ENCODE peak calls at places on chromosomes 5 and 9, in four cellular contexts. G is heart left ventricle, Y is body of pancreas, X is IMR-90. R is an unnamed sample.

GRCh38 chr9:112193562-112194288 is 18.6 kb upstream of the SUSD1 start:
- DNase-seq in X (no peak), Y (no peak), G (no peak), R (no peak)

GRCh38 chr5:38540348-38540747 is 16.1 kb downstream of the LIFR start:
- DNase-seq in X (no peak), Y (peak), G (peak), R (no peak)

GRCh38 chr5:83927140-83927733 is 206.6 kb upstream of the HAPLN1 start:
- DNase-seq in G (peak), X (peak), Y (peak), R (no peak)

GRCh38 chr5:107067391-107067790 is 603.3 kb downstream of the EFNA5 start:
- DNase-seq in Y (no peak), X (no peak), G (peak), R (no peak)

GRCh38 chr5:92518318-92518913 is 1062.6 kb downstream of the NR2F1-AS1 start:
- DNase-seq in G (no peak), X (peak), Y (peak), R (no peak)

GRCh38 chr5:30413540-30413939 is 779.9 kb upstream of the CDH6 start:
- DNase-seq in Y (no peak), G (no peak), X (no peak), R (no peak)

GRCh38 chr5:110343616-110344015 is 382.9 kb downstream of the TMEM232 start:
- DNase-seq in Y (no peak), X (no peak), G (no peak), R (no peak)

GRCh38 chr5:81269751-81270686 is 31.4 kb upstream of the ZCCHC9 start:
- DNase-seq in X (no peak), G (no peak), Y (no peak), R (no peak)

GRCh38 chr9:21994526-21994995 is at the start of gene CDKN2B-AS1:
- DNase-seq in G (peak), Y (peak), X (peak), R (no peak)
- TF ChIP-seq POLR2A in G (no peak), Y (no peak), X (no peak), R (no peak)

DNA sequence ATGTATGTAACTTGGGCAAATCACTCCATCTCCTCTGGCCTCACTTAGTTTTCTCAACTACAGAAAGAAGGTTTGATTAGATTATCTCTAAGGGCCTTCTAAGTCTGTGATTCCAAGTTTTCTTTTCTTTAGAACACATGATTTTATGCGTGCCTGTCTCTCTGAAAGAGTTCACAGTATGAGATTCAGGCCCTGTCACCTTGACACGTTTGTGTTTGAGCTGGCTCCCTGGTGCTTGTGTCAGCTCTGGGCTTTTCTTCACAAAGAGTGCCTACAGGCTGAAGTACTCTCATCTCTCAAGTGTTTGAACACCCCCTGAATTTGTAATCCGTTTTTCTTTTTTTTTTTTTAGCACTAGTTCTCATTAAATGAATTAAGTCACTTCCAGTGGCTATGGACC is 306.9 kb upstream of the C9orf72 start:
- DNase-seq in X (no peak), Y (no peak), G (no peak), R (no peak)
- H3K4me3 ChIP-seq in X (no peak), Y (no peak), G (no peak), R (no peak)

GRCh38 chr9:122464633-122465567 is 12.8 kb downstream of the OR1J1 start:
- DNase-seq in G (peak), X (peak), Y (peak), R (peak)

GRCh38 chr9:122468735-122469134 is 9.0 kb downstream of the OR1J1 start:
- DNase-seq in X (peak), G (no peak), Y (no peak), R (no peak)

GRCh38 chr9:122463828-122464632 is 13.7 kb downstream of the OR1J1 start:
- DNase-seq in G (no peak), Y (no peak), X (no peak), R (no peak)
- TF ChIP-seq CTCF in G (no peak), Y (no peak), X (no peak), R (no peak)

GRCh38 chr9:6692433-6692832 is 46.9 kb upstream of the GLDC start:
- DNase-seq in X (no peak), Y (no peak), G (no peak), R (no peak)

GRCh38 chr9:6696178-6696577 is 50.6 kb upstream of the GLDC start:
- DNase-seq in Y (no peak), G (no peak), X (no peak), R (no peak)

GRCh38 chr9:6695121-6695814 is 49.7 kb upstream of the GLDC start:
- DNase-seq in G (no peak), X (no peak), Y (no peak), R (no peak)

GRCh38 chr9:6689893-6690634 is 44.5 kb upstream of the GLDC start:
- DNase-seq in X (no peak), Y (no peak), G (no peak), R (no peak)

DNA sequence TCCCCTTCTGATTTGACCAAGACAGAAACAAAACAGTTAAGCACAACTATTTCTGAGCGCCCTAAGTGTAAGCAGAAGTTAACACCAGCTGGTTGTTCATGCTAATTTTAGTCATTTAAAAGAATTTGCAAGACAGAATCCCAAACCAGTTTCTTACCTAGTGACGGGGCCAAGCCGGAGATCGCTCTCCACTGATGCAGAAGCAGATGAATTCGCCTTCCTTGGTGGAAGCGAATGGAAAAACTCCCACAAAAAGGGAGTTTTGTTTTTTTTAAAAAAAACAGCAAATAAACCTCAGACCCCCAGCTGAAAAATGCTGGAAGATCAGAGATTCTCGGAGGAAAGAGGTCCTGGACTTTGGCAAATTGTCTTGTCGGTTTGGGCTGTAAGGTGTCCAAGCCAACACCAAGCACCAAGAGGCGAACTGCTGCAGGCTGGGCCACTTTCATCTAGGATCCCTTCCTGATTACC is 47.4 kb upstream of the GLDC start:
- DNase-seq in G (no peak), Y (no peak), X (no peak), R (no peak)
- TF ChIP-seq POLR2A in G (no peak), Y (no peak), X (no peak), R (no peak)

GRCh38 chr5:141371572-141372475 is 1.8 kb downstream of the PCDHGB3 start:
- DNase-seq in G (no peak), Y (no peak), X (no peak), R (no peak)

GRCh38 chr5:141373673-141374317 is at the start of gene PCDHGA6:
- DNase-seq in X (peak), Y (no peak), G (no peak), R (no peak)

GRCh38 chr5:141374627-141375026 is 936 bp downstream of the PCDHGA6 start:
- DNase-seq in Y (no peak), X (no peak), G (no peak), R (no peak)

GRCh38 chr5:141366016-141366896 is 2.3 kb downstream of the PCDHGA5 start:
- DNase-seq in X (no peak), G (no peak), Y (no peak), R (no peak)

GRCh38 chr5:141369994-141370848 is at the start of gene PCDHGB3:
- DNase-seq in X (peak), Y (no peak), G (no peak), R (no peak)
- H3K4me3 ChIP-seq in X (peak), Y (no peak), G (no peak), R (peak)

DNA sequence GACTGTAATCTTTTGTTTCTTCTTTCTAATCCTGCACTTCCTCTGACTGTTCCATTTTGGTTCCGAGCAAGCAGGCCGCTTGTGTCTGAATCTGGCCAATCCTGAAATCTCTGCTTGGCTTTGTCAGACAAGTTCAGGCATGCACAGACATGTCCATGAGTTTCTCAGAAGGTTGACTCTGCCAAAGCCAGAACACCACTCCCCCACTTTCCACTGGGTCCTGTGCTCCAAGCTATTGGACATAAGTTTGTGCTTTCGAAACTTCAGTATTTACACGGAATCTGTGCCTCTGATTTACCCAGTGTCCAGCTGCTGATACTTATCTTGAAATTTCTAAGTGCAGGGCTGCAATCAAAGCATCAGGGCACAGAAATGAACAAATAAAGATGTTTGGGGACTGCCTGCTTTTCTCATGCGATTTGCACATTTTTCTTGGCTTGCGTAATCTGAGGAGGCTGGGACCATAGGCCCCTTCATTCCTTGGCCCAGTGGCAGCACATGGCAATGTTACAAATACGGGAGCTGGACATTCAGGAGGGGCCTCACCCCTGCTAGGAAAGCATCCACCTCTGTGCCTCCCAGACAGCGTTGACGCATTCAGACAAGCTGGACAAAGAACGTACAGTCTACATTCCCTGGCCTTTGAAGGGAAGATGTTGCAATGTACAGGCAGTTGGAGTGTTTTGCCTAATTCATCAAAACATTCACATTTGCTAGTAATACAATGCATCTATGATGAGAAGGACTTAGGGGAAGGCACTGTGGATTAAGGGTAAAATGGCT is 209.2 kb upstream of the PAPPA start:
- DNase-seq in Y (peak), G (peak), X (peak), R (peak)
- TF ChIP-seq CTCF in Y (no peak), G (no peak), X (no peak), R (no peak)

GRCh38 chr5:154820383-154820782 is 30.0 kb downstream of the FAXDC2 start:
- DNase-seq in Y (no peak), X (no peak), G (no peak), R (no peak)

GRCh38 chr5:154816891-154817492 is 33.4 kb downstream of the FAXDC2 start:
- DNase-seq in G (no peak), X (no peak), Y (no peak), R (no peak)

GRCh38 chr5:154817815-154818214 is 32.6 kb downstream of the FAXDC2 start:
- DNase-seq in G (no peak), Y (no peak), X (no peak), R (no peak)

GRCh38 chr5:154819546-154819945 is 30.9 kb downstream of the FAXDC2 start:
- DNase-seq in G (no peak), Y (no peak), X (no peak), R (no peak)

DNA sequence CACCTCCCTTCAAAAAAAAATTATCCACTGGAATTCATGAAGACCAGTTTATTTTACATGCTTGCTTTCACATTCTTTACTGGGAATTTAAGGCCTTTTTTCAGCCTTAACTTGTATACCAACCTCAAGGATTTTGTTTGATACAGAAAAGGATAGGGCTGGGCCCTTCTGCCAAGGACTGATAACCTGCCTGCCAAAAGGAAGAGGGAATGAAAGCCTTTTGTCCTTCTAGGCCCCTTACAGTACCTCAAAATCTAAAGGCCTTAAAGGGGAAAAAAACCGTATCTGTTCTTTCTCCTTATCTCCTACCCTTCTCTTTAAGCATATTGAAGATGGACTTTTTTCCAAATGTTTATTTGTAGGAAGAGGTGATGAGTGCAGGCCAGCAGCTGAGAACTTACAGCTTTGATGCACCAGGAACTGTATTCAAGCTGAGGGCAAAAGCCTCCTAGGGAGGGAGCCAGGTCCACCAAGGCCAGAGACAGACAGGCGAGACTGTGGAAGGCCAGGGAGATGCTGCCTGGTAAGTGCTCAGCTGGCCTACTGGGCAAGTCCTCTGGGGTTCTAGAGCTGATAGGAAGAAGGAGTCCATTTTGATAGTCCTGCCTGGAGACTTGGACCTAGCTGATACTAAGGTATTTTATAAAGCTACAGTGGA is 31.8 kb downstream of the FAXDC2 start:
- DNase-seq in G (no peak), Y (no peak), X (no peak), R (no peak)
- TF ChIP-seq POLR2A in G (no peak), Y (no peak), X (no peak), R (no peak)

R was measured in esophagus squamous epithelium.